ENCODE peak calls at places on chromosomes 4 and X, in eight cellular contexts. W is tibial nerve; C is uterus; Z is psoas muscle; O is CD8-positive, alpha-beta T cell; F is left lung; I is heart right ventricle; K is ovary. L is an unnamed sample.

GRCh38 chr4:84852081-84852480 is 114.4 kb downstream of the WDFY3 start:
- DNase-seq in W (no peak), C (no peak), Z (no peak), O (no peak), F (no peak), I (no peak), K (no peak), L (no peak)

GRCh38 chr4:98794565-98795205 is 134.2 kb downstream of the EIF4E start:
- DNase-seq in W (no peak), C (no peak), Z (no peak), O (no peak), F (no peak), I (no peak), K (no peak), L (peak; percentile 25)

GRCh38 chr4:70895405-70895804 is 6.8 kb upstream of the MOB1B start:
- DNase-seq in W (no peak), C (no peak), Z (no peak), O (no peak), F (no peak), I (peak; percentile 42), K (no peak), L (no peak)

GRCh38 chrX:47206316-47206715 is 12.2 kb upstream of the CDK16 start:
- DNase-seq in W (no peak), C (no peak), Z (no peak), O (no peak), F (no peak), I (no peak), K (no peak), L (no peak)

GRCh38 chr4:78059524-78059889 is 2.4 kb downstream of the FRAS1 start:
- DNase-seq in W (peak; percentile 41), C (peak; percentile 18), Z (peak; percentile 19), O (no peak), F (peak; percentile 51), I (peak; percentile 39), K (no peak), L (peak; percentile 90)

GRCh38 chr4:147778942-147779341 is 47.1 kb downstream of the ARHGAP10 start:
- DNase-seq in W (no peak), C (no peak), Z (no peak), O (no peak), F (no peak), I (no peak), K (no peak), L (no peak)

GRCh38 chr4:65738134-65738533 is 67.8 kb upstream of the EPHA5 start:
- DNase-seq in W (no peak), C (no peak), Z (no peak), O (no peak), F (no peak), I (no peak), K (no peak), L (no peak)

GRCh38 chrX:15946783-15947550 is 92.4 kb upstream of the AP1S2 start:
- DNase-seq in W (no peak), C (no peak), Z (no peak), O (no peak), F (no peak), I (no peak), K (no peak), L (peak; percentile 25)

GRCh38 chr4:33357121-33357520 is 2637.0 kb downstream of the PCDH7 start:
- DNase-seq in W (no peak), C (no peak), Z (no peak), O (no peak), F (no peak), I (no peak), K (no peak), L (no peak)

GRCh38 chr4:94650690-94651089 is 107.1 kb upstream of the BMPR1B start:
- DNase-seq in W (no peak), C (no peak), Z (no peak), O (no peak), F (no peak), I (no peak), K (no peak), L (no peak)

GRCh38 chr4:88674989-88675388 is 22.6 kb downstream of the NAP1L5 start:
- DNase-seq in W (no peak), C (no peak), Z (no peak), O (no peak), F (no peak), I (no peak), K (no peak), L (no peak)

GRCh38 chr4:23889814-23890269 is at the start of gene PPARGC1A:
- DNase-seq in W (peak; percentile 33), C (peak; percentile 51), Z (peak; percentile 51), O (no peak), F (peak; percentile 74), I (peak; percentile 69), K (peak; percentile 46), L (peak; percentile 90)

GRCh38 chrX:98331407-98331806 is 1447.7 kb downstream of the RPA4 start:
- DNase-seq in W (no peak), C (no peak), Z (no peak), O (no peak), F (no peak), I (no peak), K (no peak), L (no peak)

GRCh38 chr4:143668930-143669553 is 31.4 kb downstream of the FREM3 start:
- DNase-seq in W (no peak), C (no peak), Z (no peak), O (no peak), F (no peak), I (no peak), K (no peak), L (no peak)

DNA sequence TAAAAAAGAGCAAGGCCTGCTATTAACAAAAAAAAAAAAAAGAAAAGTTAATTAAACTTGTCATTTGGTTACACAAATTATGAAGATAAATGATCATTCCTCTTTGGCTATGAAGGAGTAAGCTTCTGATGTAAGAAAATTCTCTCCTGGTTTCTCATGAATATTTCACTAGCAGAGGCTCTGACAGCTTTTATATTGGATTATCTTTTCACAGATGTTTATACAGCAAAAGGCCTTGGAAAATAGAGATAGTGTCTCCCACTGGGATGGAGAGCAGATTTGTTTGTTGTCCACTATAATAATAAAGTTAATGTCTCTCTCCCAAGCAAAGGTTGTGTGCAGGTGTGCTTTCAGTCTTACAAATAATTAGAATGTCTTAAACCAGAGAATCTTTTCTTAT is 40.7 kb upstream of the PDGFC start:
- DNase-seq in W (no peak), C (no peak), Z (no peak), O (no peak), F (no peak), I (no peak), K (no peak), L (no peak)
- TF ChIP-seq CTCF in W (no peak), C (no peak), Z (no peak), O (no peak), F (no peak), I (no peak), K (no peak), L (no peak)

GRCh38 chr4:76200771-76201224 is 12.8 kb downstream of the SCARB2 start:
- DNase-seq in W (no peak), C (no peak), Z (peak; percentile 71), O (no peak), F (peak; percentile 52), I (no peak), K (no peak), L (peak; percentile 77)

GRCh38 chr4:76197001-76197743 is 16.5 kb downstream of the SCARB2 start:
- DNase-seq in W (no peak), C (no peak), Z (no peak), O (no peak), F (no peak), I (no peak), K (no peak), L (no peak)

GRCh38 chr4:76197971-76198410 is 15.6 kb downstream of the SCARB2 start:
- DNase-seq in W (peak; percentile 42), C (peak; percentile 80), Z (peak; percentile 55), O (no peak), F (peak; percentile 76), I (no peak), K (peak; percentile 62), L (peak; percentile 62)

GRCh38 chr4:76198411-76199237 is 15.0 kb downstream of the SCARB2 start:
- DNase-seq in W (peak; percentile 79), C (peak; percentile 94), Z (no peak), O (no peak), F (peak; percentile 79), I (peak; percentile 79), K (peak; percentile 81), L (peak; percentile 88)

DNA sequence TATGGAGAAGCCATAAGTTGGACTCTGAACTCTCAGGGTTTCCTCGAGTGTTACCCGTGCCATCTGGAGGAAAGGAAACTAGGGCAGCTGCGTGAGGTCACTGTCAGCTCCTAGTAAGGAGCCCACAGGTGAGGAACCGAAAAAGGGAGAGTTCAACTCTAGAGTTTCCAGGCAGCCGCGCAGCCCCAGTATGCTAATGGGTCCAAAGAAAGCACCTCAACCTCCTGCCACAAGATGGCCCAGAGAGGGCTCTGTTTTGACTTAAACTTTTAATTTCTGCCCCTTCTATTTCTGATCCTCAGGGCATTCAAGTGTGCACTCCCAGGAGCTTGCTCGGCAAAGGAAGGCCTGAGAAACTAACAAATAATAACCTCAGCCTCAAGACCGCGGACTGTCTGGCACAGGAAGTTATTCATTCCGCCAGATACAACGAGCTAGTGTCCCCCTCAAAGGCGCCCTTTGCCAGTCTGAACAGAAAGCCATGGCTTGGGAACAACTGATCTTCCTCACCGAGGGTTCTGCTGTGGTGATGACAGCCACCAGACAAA is 13.9 kb downstream of the SCARB2 start:
- DNase-seq in W (no peak), C (no peak), Z (no peak), O (no peak), F (no peak), I (no peak), K (no peak), L (no peak)
- H3K4me1 ChIP-seq in W (peaks cover 64% of the 10 kb centered on the region), C (peaks cover 28% of the 10 kb centered on the region), Z (peaks cover 95% of the 10 kb centered on the region), O (peaks cover 37% of the 10 kb centered on the region), F (peaks cover 97% of the 10 kb centered on the region), I (peaks cover 92% of the 10 kb centered on the region), K (peaks cover 30% of the 10 kb centered on the region), L (peaks cover 70% of the 10 kb centered on the region)

GRCh38 chr4:20313237-20314030 is 61.7 kb downstream of the SLIT2 start:
- DNase-seq in W (no peak), C (peak; percentile 51), Z (peak; percentile 16), O (no peak), F (no peak), I (no peak), K (no peak), L (peak; percentile 46)
- TF ChIP-seq CTCF in W (peak; percentile 4), C (no peak), Z (no peak), O (no peak), F (no peak), I (peak; percentile 10), K (no peak), L (peak; percentile 38)

GRCh38 chr4:186765673-186766546 is 42.3 kb upstream of the FAT1 start:
- DNase-seq in W (no peak), C (no peak), Z (no peak), O (no peak), F (no peak), I (no peak), K (no peak), L (peak; percentile 63)
- H3K4me1 ChIP-seq in W (no peaks in the 10 kb centered on the region), C (no peaks in the 10 kb centered on the region), Z (no peaks in the 10 kb centered on the region), O (no peaks in the 10 kb centered on the region), F (no peaks in the 10 kb centered on the region), I (no peaks in the 10 kb centered on the region), K (no peaks in the 10 kb centered on the region), L (no peaks in the 10 kb centered on the region)

GRCh38 chrX:135740683-135741149 is 27.3 kb downstream of the CT45A3 start:
- DNase-seq in W (no peak), C (no peak), Z (no peak), O (peak; percentile 26), F (peak; percentile 29), I (no peak), K (no peak), L (no peak)
- TF ChIP-seq CTCF in W (no peak), C (no peak), Z (peak; percentile 6), O (no peak), F (peak; percentile 13), I (peak; percentile 8), K (no peak), L (no peak)

L was measured in hepatocyte.